ENCODE peak calls at places on chromosomes 6 and 20, in five cellular contexts. W, A, L, H and O are unnamed samples.

GRCh38 chr20:43404880-43405279 is 52.8 kb upstream of the SRSF6 start:
- DNase-seq in L (peak), A (peak), H (peak), W (no peak), O (peak)

GRCh38 chr20:5835870-5836269 is 85.7 kb downstream of the SHLD1 start:
- DNase-seq in W (no peak), L (no peak), A (peak), H (no peak), O (no peak)

GRCh38 chr6:107152633-107153032 is 37.3 kb upstream of the BEND3 start:
- DNase-seq in W (no peak), A (no peak), H (no peak), L (no peak), O (no peak)

GRCh38 chr6:119076173-119076965 is 2.1 kb downstream of the FAM184A start:
- DNase-seq in H (no peak), L (no peak), A (no peak), W (no peak), O (no peak)

GRCh38 chr6:36290668-36291620 is 21.1 kb downstream of the PNPLA1 start:
- DNase-seq in W (no peak), H (peak), L (peak), A (peak), O (no peak)

GRCh38 chr6:135083992-135084915 is 29.6 kb upstream of the HBS1L start:
- DNase-seq in H (no peak), L (no peak), W (no peak), A (no peak), O (no peak)

GRCh38 chr20:22475662-22476061 is 108.7 kb downstream of the FOXA2 start:
- DNase-seq in A (no peak), W (no peak), H (no peak), L (no peak), O (no peak)

GRCh38 chr6:142856857-142857608 is 87.9 kb downstream of the HIVEP2 start:
- DNase-seq in H (no peak), A (no peak), W (no peak), L (no peak), O (no peak)

DNA sequence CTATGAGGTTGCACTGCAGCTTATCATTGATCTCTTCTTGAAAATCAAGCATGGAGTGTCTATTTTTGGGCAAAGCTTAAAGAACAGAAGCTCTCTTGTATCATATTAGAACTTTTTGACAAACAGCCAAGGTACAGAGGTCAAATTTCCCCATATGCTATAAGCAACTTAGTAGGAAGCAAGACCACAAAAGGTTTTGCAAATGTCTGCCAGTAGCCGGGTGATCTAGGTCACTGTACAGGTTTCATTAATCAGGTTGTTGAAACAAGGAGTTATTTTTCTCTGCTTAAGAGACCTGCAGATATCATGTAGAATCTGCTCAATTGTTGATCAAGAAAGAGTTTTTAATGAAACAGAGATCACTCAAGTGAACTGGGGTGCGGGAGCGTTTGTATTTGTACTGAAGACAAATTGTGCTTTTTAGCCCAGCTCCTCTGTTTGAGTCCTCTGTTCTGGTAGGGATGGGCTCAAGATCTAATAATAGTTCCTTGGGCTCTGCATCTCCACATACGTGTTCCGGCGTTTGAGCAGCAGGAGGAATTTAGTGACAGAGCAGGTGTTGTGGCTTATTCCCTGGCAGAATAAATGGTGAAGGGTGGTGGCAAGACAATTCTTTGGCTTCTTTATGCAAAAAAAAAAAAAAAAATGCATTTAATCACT is 4.3 kb downstream of the CITED2 start:
- DNase-seq in W (no peak), L (peak), A (peak), H (no peak), O (no peak)
- H3K4me3 ChIP-seq in W (no peak), L (peak), A (peak), H (no peak), O (no peak)

DNA sequence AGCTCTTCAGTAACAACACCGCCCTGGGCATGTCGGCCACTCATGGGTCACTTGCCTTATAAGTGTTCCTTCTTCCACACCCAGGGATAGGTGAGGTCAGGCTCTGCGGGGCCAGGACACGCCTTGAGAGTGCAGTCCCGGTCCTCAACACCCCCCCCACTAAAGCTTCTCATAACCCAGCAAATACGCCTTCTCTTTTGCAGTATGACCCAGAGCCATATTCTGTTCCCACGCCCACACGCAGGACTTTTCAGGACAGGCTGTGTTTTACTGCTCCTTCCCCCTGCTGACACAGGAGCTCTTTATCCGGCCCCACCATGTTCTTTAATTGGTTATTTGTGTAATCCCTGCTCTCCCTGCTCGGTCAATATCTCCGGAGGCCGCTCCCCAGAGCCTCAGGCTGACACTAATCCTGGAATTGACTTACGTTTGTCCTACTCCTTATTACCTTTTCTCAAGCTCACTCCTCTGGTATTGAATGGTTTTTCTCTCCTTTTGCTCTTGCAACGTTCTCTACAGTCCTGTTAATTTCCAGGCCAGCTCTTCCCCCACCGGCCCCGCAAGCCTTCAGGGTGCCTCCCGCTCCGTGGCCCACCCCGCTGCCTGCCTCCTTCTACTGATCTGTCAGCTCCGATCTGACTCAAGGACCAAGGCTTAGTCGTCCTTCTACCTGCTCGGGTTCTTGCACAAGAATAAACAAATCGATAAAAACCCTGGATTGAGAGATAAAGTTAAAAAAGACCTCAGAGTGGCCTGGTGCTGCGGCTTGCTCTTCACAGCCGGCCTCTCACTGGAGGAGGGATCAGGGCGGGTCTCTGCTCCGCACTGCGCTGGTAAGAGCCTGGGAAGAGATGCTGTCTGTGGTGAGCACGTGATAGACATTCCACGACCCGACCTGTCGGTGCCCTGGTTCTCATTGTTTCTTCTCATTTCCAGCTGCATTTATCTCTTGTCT is 357.5 kb downstream of the ZFAND3 start:
- DNase-seq in A (no peak), H (no peak), L (no peak), W (no peak), O (no peak)
- H3K4me3 ChIP-seq in A (no peak), H (no peak), L (no peak), W (no peak), O (no peak)

GRCh38 chr20:36155629-36155971 is 1.1 kb downstream of the EPB41L1 start:
- DNase-seq in H (no peak), A (no peak), W (no peak), L (no peak), O (no peak)
- H3K4me3 ChIP-seq in H (peak), A (no peak), W (peak), L (no peak), O (no peak)

DNA sequence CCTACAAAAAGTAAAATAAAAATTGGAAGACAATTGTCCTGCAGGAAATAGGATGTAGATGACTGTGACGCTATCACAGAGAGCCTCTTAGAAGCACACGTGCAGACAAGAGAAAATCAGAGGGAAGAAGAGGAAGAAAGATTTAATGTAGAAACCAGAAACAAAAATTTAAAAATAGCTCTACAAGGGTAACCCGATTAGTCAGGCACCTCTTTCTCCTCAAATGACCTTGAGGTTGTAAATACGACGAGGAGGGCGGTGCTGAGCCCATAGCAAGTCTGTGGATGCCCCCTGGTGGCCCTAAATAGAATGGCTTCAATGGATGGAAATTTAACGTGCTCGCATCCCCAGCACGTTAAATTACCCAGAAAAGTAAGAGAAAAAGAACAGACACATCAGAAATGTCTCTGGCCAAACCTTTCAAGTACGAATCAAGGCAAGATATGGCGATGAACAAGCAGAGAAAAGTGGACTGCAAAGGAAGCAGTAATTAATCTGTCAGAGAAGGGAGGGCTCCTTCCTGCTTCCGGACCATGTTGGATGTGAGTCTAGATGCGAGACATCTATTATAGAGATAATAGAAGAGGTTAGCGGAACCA is 4.2 kb upstream of the PRPH2 start:
- DNase-seq in L (no peak), A (peak), H (peak), W (peak), O (peak)
- H3K4me3 ChIP-seq in L (no peak), A (peak), H (no peak), W (peak), O (no peak)

DNA sequence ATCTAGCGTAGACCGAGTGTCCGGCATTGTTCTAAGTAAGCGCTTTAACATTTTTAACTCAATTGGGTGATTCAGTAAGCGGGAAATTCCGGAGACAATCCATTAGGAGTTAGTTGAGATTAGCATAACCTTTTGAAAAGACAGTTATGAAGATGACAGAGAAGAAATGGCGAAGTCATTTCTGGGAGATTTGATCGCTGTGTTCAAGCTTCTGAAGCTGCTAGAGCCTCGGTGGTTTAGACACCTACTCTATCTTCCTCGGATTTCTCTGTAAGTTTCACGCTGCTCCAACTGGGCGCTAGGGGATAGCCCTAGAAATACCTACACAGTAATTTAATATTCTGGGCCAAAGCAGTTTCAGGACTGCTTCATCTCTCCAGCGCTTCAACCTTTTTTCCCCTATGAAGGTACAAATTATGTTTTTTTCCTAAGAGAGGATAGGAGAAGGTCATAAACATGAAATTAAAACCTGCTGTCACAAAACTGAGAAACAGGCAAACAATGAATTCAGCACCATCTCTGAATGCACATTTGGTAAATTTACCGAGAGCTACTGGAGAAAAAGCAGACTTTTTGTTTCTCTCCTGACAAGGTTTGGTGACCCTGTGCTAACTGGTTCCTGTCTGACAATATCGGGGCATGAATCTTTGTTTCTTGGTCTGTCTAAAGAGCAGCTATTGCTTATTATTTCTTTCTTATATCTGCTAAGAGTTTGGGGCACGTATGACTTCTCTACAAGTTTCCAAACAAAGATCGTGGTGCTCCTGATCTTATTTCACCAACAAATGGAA is 22.4 kb downstream of the ZNF311 start:
- DNase-seq in A (peak), W (peak), H (no peak), L (peak), O (no peak)
- H3K4me3 ChIP-seq in A (peak), W (peak), H (no peak), L (peak), O (peak)

DNA sequence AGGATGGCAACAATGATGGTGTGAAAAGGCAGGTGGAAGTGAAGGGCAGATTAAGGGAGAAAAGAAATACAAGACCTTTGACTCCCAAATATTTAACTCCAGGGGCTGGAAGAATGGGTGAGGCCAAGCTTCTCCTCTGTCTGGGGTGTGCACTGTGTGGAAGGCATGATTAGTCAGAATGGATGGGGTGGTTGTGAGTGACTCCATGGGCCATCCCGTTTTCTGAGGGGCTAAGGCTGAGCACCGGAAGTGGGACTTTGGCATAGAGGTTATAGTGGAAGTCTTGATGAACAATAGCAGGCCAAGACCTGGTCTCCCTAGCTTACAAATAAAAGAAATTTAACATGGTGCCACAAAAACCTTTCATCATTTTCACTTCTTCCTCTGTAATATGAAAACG is 12.1 kb downstream of the E2F3 start:
- DNase-seq in L (no peak), A (no peak), W (no peak), H (no peak), O (no peak)
- H3K4me3 ChIP-seq in L (no peak), A (no peak), W (no peak), H (no peak), O (no peak)

GRCh38 chr20:53001502-53002301 is 29.5 kb downstream of the TSHZ2 start:
- DNase-seq in A (peak), L (no peak), W (no peak), H (no peak), O (no peak)

GRCh38 chr20:53004267-53004813 is 32.2 kb downstream of the TSHZ2 start:
- DNase-seq in H (no peak), W (no peak), L (no peak), A (no peak), O (no peak)

GRCh38 chr20:52999040-52999439 is 26.9 kb downstream of the TSHZ2 start:
- DNase-seq in A (no peak), H (no peak), L (no peak), W (no peak), O (no peak)

GRCh38 chr20:53002786-53003185 is 30.6 kb downstream of the TSHZ2 start:
- DNase-seq in A (no peak), L (no peak), H (no peak), W (no peak), O (no peak)

GRCh38 chr20:53003420-53003819 is 31.3 kb downstream of the TSHZ2 start:
- DNase-seq in W (no peak), A (peak), H (no peak), L (no peak), O (no peak)
- H3K4me3 ChIP-seq in W (no peak), A (no peak), H (no peak), L (no peak), O (no peak)

DNA sequence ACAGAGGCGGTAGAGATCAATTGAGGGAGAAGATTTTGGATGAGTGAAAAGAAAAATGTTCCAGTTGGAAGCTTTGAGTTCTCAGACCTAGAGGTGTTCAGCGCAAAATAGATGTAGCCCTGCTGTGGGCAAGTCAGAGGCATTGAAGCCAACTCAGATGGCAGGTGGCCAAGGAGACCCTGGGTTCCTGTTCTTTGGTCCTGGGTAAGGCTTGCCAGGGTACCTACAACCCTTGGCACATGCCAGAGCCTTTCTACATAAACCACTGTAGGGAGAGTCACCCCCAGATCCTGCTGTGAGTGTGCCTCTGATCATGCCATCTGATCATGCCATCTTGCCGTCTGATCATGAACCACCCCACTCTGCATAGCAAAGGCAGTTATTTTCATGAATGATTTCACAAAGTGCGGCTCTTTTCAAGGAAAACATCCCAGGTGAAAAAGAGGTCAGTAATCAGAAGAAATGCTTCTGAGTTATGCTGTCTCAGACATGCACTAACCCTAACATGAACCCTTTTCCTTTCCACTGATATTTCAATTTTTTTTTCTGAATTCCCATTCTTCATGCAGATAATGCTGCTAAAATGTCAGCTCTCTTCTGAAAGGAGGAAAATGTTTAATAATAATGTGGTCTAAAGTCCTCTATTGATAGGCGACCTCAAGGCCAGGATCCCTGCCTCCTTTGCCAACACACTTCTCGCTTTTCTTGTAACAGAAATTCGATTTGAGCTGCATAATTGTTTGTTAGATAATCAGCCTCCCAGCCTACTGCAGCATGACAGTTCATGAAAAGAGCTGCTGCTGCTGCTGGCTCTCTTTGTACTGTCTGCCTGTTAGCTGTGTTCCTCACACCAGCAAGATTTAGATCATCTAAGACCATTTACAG is 153.7 kb downstream of the MTHFD1L start:
- DNase-seq in W (no peak), H (no peak), A (no peak), L (no peak), O (no peak)
- H3K4me3 ChIP-seq in W (no peak), H (no peak), A (no peak), L (no peak), O (no peak)

DNA sequence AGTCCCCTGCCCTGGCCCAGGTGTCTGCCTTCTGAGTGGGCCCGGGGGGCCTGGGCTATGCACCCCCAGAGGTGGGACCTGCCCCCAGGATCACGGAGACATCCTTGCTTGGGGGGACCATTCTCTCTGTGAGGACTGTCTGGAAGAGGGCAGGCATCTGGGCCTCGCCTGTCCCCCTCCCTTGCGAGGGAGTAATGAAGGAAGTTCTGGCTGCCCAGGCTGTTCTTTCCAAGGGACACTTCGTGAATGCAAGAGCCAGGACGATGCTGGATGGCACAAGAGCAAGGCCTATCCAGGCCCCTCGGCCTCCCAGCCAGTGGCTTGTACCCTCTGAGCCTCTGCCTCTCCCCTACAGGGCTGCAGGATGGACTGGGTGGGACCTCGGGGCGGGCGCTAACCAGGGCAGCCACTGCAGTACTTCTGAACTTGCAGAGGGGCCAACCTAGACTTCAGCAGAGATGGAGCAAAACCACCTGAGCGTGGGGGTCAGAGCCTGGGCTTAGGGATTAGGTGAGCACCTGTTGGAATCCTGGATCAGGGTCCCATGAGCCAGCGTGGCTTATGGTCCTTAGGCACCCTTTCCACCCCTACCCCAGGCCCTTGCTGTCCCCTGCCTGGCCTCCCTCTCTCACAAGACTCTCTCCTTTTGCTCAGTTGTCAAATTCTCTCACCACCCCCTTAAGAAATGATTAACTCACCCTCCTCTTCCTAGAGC is 53.3 kb downstream of the CTCFL start:
- DNase-seq in L (no peak), W (no peak), A (no peak), H (no peak), O (no peak)
- H3K4me3 ChIP-seq in L (no peak), W (no peak), A (no peak), H (no peak), O (no peak)

DNA sequence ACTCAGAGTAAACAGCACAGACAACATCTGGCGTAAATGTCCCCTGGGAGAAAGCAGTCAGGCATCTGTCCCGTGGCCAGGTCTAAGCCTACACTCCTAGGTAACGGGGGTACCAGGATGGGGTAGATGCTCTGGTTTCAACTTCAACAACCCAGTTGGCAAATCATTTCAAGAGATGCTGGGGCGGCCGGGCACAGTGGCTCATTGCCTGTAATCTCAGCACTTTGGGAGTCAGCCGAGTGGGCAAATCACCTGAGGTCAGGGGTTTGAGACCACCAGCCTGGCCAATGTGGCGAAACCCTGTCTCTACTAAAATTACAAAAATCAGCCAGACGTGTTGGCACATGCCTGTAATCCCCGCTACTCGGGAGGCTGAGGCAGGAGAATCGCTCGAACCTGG is 12.3 kb downstream of the PREX1 start:
- DNase-seq in W (no peak), H (no peak), L (no peak), A (no peak), O (no peak)
- H3K4me3 ChIP-seq in W (no peak), H (no peak), L (no peak), A (no peak), O (no peak)